ENCODE peak calls at places on chromosomes 11 and 22, in four cellular contexts. S is HepG2, N is WTC11, D is K562. Q is an unnamed sample.

GRCh38 chr11:83508804-83509203 is 222.6 kb upstream of the CCDC90B start:
- DNase-seq in S (peak; percentile 78), N (no peak), D (no peak), Q (no peak)

GRCh38 chr11:128687321-128687720 is 6.6 kb upstream of the FLI1 start:
- DNase-seq in S (no peak), N (peak; percentile 83), D (peak; percentile 22), Q (no peak)

GRCh38 chr11:126340960-126341709 is 14.4 kb upstream of the ST3GAL4 start:
- DNase-seq in S (no peak), N (no peak), D (no peak), Q (no peak)

GRCh38 chr22:17283423-17283822 is 64.2 kb upstream of the ADA2 start:
- DNase-seq in S (no peak), N (no peak), D (no peak), Q (no peak)

GRCh38 chr22:21000215-21000986 is 1.5 kb downstream of the THAP7 start:
- DNase-seq in S (no peak), N (no peak), D (no peak), Q (no peak)

GRCh38 chr22:19831016-19831415 is 23.7 kb downstream of the GNB1L start:
- DNase-seq in S (no peak), N (no peak), D (no peak), Q (no peak)

GRCh38 chr11:11372461-11372860 is 19.4 kb upstream of the CSNK2A3 start:
- DNase-seq in S (no peak), N (no peak), D (no peak), Q (no peak)

GRCh38 chr22:30829901-30830550 is 135.4 kb downstream of the OSBP2 start:
- DNase-seq in S (no peak), N (no peak), D (no peak), Q (no peak)

GRCh38 chr11:68946416-68947090 is 34.2 kb downstream of the MRGPRD start:
- DNase-seq in S (no peak), N (no peak), D (no peak), Q (no peak)

GRCh38 chr11:45250035-45250693 is 36.0 kb downstream of the SYT13 start:
- DNase-seq in S (no peak), N (no peak), D (no peak), Q (no peak)

GRCh38 chr22:25843660-25844275 is 101.8 kb downstream of the MYO18B start:
- DNase-seq in S (no peak), N (no peak), D (no peak), Q (no peak)

GRCh38 chr22:41052661-41053490 is 39.5 kb upstream of the EP300 start:
- DNase-seq in S (peak; percentile 33), N (no peak), D (no peak), Q (no peak)

GRCh38 chr22:24707477-24707816 is 67.1 kb downstream of the PIWIL3 start:
- DNase-seq in S (no peak), N (no peak), D (no peak), Q (no peak)

GRCh38 chr11:32566527-32566926 is 17.1 kb upstream of the EIF3M start:
- DNase-seq in S (no peak), N (no peak), D (no peak), Q (no peak)

GRCh38 chr22:23888615-23889401 is 5.4 kb upstream of the MIF start:
- DNase-seq in S (peak; percentile 52), N (no peak), D (peak; percentile 19), Q (peak; percentile 51)

GRCh38 chr11:32400196-32400595 is 35.1 kb downstream of the WT1 start:
- DNase-seq in S (no peak), N (peak; percentile 18), D (no peak), Q (no peak)

GRCh38 chr11:114090225-114090624 is 30.7 kb downstream of the ZBTB16 start:
- DNase-seq in S (no peak), N (no peak), D (no peak), Q (no peak)

GRCh38 chr22:29370556-29370955 is 17.8 kb downstream of the AP1B1 start:
- DNase-seq in S (no peak), N (no peak), D (no peak), Q (no peak)

GRCh38 chr11:121696177-121696863 is 243.6 kb upstream of the SORL1-AS1 start:
- DNase-seq in S (no peak), N (no peak), D (no peak), Q (no peak)

GRCh38 chr11:103920449-103920848 is 116.0 kb upstream of the DDI1 start:
- DNase-seq in S (no peak), N (no peak), D (no peak), Q (no peak)

GRCh38 chr11:120746836-120747609 is 235.5 kb downstream of the GRIK4 start:
- DNase-seq in S (no peak), N (no peak), D (no peak), Q (no peak)

GRCh38 chr11:19453893-19454292 is 213.1 kb upstream of the E2F8 start:
- DNase-seq in S (no peak), N (no peak), D (no peak), Q (no peak)

GRCh38 chr11:64056213-64056785 is 20.6 kb downstream of the FLRT1 start:
- DNase-seq in S (no peak), N (no peak), D (no peak), Q (no peak)

GRCh38 chr11:66315921-66316811 is 678 bp downstream of the CD248 start:
- DNase-seq in S (no peak), N (no peak), D (no peak), Q (no peak)

GRCh38 chr11:62855571-62856332 is 16.4 kb upstream of the WDR74 start:
- DNase-seq in S (peak; percentile 97), N (peak; percentile 98), D (peak; percentile 92), Q (peak; percentile 98)

GRCh38 chr11:68014157-68014965 is 4.2 kb downstream of the ALDH3B1 start:
- DNase-seq in S (no peak), N (no peak), D (no peak), Q (no peak)

GRCh38 chr22:37419370-37419915 is 7.8 kb downstream of the ELFN2 start:
- DNase-seq in S (no peak), N (no peak), D (no peak), Q (no peak)

GRCh38 chr22:27612075-27612474 is 189.5 kb downstream of the MN1 start:
- DNase-seq in S (no peak), N (no peak), D (no peak), Q (no peak)

GRCh38 chr11:31921066-31921465 is 109.9 kb upstream of the PAX6 start:
- DNase-seq in S (no peak), N (no peak), D (no peak), Q (no peak)

GRCh38 chr22:20039683-20040325 is 18.9 kb downstream of the TANGO2 start:
- DNase-seq in S (no peak), N (no peak), D (no peak), Q (no peak)

GRCh38 chr11:121489823-121490222 is 37.1 kb upstream of the SORL1-AS1 start:
- DNase-seq in S (no peak), N (no peak), D (no peak), Q (no peak)

GRCh38 chr22:42947211-42947990 is 67.5 kb downstream of the PACSIN2 start:
- DNase-seq in S (peak; percentile 87), N (no peak), D (no peak), Q (no peak)

GRCh38 chr11:119671561-119672015 is 57.4 kb downstream of the NECTIN1 start:
- DNase-seq in S (no peak), N (no peak), D (no peak), Q (no peak)

GRCh38 chr11:8092587-8093424 is 11.8 kb downstream of the TUB start:
- DNase-seq in S (peak; percentile 58), N (peak; percentile 70), D (peak; percentile 87), Q (peak; percentile 72)

GRCh38 chr11:10856689-10857603 is 907 bp downstream of the ZBED5 start:
- DNase-seq in S (peak; percentile 48), N (peak; percentile 35), D (peak; percentile 22), Q (peak; percentile 28)

GRCh38 chr11:120780239-120780638 is 243.7 kb upstream of the TBCEL start:
- DNase-seq in S (no peak), N (no peak), D (no peak), Q (no peak)

GRCh38 chr11:92226331-92227232 is 2.0 kb downstream of the FAT3 start:
- DNase-seq in S (no peak), N (peak; percentile 79), D (no peak), Q (peak; percentile 27)

GRCh38 chr11:130166457-130166784 is 6.8 kb downstream of the ST14 start:
- DNase-seq in S (peak; percentile 33), N (no peak), D (no peak), Q (no peak)

GRCh38 chr11:117126223-117126965 is 17.7 kb upstream of the PAFAH1B2 start:
- DNase-seq in S (no peak), N (no peak), D (no peak), Q (no peak)

GRCh38 chr11:117117681-117118080 is 19.5 kb upstream of the SIK3 start:
- DNase-seq in S (no peak), N (no peak), D (no peak), Q (no peak)

GRCh38 chr11:117121176-117121575 is 22.9 kb upstream of the PAFAH1B2 start:
- DNase-seq in S (no peak), N (no peak), D (no peak), Q (no peak)

GRCh38 chr11:117127164-117127563 is 16.9 kb upstream of the PAFAH1B2 start:
- DNase-seq in S (no peak), N (no peak), D (no peak), Q (no peak)

DNA sequence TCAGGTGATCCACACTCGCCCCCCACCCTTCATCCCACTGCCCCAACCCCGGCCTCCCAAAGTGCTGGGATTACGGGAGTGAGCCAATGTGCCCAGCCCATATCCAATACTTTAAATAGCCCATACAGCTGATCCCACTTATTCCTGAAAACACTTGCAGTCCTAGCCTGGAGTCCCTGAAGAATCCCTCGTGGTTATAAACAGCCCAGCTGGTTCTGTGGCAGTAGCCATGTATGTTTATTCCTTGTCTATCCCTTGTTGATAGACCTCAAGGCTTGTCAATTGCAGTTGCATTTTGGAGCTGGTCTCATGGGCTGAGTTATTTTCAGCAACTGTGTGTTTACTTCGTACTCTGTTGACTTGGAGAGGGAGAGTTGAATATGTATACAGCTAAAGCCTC is 21.5 kb upstream of the PAFAH1B2 start:
- DNase-seq in S (no peak), N (no peak), D (no peak), Q (no peak)
- TF ChIP-seq ELF4 in S (no peak), N (no peak), D (no peak), Q (no peak)

DNA sequence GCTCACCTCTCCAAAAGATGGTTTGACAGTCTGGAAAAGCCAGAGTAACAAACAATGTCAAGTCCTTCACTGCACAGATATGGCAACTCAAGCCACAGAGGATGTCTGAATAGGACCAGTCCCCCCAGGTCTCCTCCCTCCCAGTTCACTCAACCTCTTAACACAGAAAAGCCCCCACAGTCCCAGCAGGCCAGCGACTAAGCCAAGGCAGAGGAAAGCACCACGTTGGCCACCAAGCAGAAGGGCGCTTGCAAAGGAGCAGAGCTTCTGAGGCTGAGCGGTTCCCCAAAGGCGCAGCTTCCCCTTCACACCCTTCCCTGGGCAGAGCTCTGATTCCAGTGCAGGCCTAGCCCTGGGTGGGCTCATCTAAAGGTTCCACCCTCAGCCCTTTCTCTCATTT is 62.7 kb downstream of the PAK1 start:
- DNase-seq in S (no peak), N (no peak), D (no peak), Q (no peak)
- TF ChIP-seq ELF4 in S (no peak), N (no peak), D (no peak), Q (no peak)

GRCh38 chr11:834371-835316 is 1.9 kb downstream of the CD151 start:
- DNase-seq in S (no peak), N (no peak), D (no peak), Q (no peak)
- TF ChIP-seq ELF4 in S (no peak), N (no peak), D (no peak), Q (no peak)

DNA sequence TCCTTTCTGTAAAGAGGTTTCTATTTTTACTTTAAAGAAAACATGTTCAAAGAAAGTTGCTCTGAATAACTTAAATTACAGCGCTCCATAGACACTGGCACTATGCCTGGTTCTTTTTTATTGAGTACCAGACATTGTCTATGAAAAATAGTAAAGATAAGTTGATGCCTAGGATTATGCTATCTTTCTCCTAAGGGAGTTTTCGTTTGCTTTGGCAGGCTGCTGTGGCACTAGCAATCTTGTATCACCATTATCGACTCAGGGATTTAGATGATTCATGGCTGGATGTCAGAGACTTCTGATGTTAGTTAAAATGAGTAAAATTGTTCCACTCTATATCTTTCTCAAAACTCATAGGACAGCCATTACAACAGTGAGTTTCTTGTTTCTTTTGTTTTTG is 20.9 kb downstream of the SLN start:
- DNase-seq in S (no peak), N (no peak), D (no peak), Q (no peak)
- TF ChIP-seq ELF4 in S (no peak), N (no peak), D (no peak), Q (no peak)